ENCODE peak calls at places on chromosomes 2 and 18, in six cellular contexts. F is K562, I is A549, A is HepG2, U is endothelial cell of umbilical vein, Z is H1. G is an unnamed sample.

GRCh38 chr18:30682667-30683066 is 359.9 kb downstream of the DSC3 start:
- DNase-seq in A (no peak), U (no peak), Z (no peak), I (no peak), F (no peak), G (no peak)

GRCh38 chr2:191150451-191151314 is at the start of gene STAT4:
- DNase-seq in U (peak), Z (peak), A (no peak), F (no peak), I (peak), G (peak)

GRCh38 chr2:12881952-12882351 is 165.2 kb downstream of the TRIB2 start:
- DNase-seq in A (no peak), Z (no peak), U (no peak), F (no peak), I (no peak), G (no peak)

GRCh38 chr2:25029183-25029554 is 12.7 kb upstream of the EFR3B start:
- DNase-seq in F (no peak), I (peak), Z (no peak), A (no peak), U (no peak), G (no peak)

GRCh38 chr2:224952942-224953657 is 89.2 kb downstream of the DOCK10 start:
- DNase-seq in Z (no peak), F (no peak), A (no peak), I (no peak), U (no peak), G (no peak)

GRCh38 chr2:184053326-184053725 is 545.0 kb upstream of the ZNF804A start:
- DNase-seq in A (no peak), Z (no peak), F (no peak), U (peak), I (peak), G (no peak)

GRCh38 chr2:12202301-12202700 is 455.9 kb downstream of the LPIN1 start:
- DNase-seq in I (no peak), Z (no peak), A (no peak), U (no peak), F (no peak), G (no peak)

GRCh38 chr18:76491436-76491800 is 3.6 kb downstream of the ZNF516 start:
- DNase-seq in Z (no peak), A (peak), F (peak), I (peak), U (no peak), G (peak)

GRCh38 chr2:43034921-43035320 is 191.5 kb downstream of the ZFP36L2 start:
- DNase-seq in F (no peak), Z (no peak), I (no peak), A (no peak), U (no peak), G (no peak)

GRCh38 chr2:9441556-9441955 is 18.1 kb downstream of the CPSF3 start:
- DNase-seq in F (no peak), Z (no peak), U (no peak), I (no peak), A (no peak), G (no peak)

DNA sequence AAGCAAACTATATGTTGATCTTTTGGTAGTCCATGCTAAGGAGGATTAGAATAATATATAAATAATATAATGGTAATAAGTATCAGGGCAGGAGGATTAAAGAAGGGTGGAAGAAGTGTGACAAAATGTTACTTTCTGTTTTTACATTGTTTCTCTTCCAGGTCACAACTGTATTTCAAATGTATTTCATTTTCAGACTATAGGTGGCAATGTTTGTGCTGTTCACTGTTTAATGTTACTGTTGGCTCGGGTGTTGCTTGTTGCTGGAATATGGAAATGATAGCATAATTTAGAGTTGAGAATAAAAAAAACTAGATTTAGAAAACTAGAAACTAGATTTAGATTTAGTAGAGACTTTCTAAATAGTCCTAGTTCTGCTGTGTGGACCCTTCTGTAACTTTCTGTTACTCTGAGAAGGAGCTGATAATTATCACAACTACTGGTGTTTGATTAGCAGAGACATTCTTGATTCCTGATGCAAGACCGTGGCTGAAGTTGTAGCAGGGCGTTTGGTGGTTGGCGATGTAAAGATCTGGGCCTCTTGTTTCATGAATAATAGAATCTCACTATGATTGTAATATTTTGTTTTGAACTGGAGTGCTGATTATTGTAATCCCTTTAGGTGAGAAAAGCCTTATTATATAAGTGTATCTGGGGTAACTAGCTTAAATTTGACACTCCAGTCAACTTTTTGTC is 7.9 kb downstream of the NEDD4L start:
- DNase-seq in U (peak), I (no peak), A (no peak), Z (no peak), F (no peak), G (no peak)
- TF ChIP-seq JUN in U (no peak), I (no peak), A (no peak), Z (no peak), F (no peak), G (no peak)

DNA sequence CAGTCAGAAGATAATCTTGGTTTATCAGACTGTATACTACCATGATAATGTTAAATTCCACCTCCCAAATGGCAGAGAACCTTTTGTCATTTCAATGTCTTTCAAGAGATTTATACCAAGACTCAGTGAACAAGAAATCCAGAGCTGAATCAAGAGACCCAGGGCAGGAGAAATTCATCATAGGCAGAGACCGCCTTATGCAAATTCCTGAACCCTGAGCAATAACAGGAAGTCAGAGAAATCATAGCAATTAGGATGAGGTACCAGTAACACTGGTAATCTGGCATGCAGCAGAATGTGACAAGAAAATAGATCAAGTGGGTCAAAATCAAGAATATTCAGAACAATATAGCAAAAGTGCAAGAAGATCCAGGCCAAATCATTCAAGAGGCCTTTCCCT is 412.4 kb upstream of the LRATD1 start:
- DNase-seq in Z (no peak), A (no peak), I (no peak), U (no peak), F (no peak), G (no peak)
- TF ChIP-seq JUN in Z (no peak), A (no peak), I (no peak), U (no peak), F (no peak), G (no peak)

DNA sequence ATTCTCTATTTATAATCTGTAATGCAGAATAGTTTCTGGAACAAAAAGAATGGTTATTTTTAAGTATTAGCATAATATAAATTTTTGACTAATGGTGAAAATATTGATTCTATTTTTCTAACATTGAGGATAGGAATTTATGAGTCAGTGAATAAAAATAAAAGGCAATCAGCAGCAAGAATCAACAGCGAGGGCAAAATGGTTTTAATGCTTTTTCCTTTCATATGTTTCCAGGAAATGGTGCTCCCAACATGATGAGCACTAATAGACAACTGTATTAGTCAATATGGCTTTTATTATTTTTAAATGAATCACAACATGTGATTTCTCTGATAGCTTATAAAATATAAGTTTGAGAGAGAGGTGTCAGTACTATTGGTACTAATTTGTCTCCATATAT is 90.8 kb upstream of the TFPI start:
- DNase-seq in U (peak), I (no peak), F (no peak), Z (no peak), A (no peak), G (no peak)
- TF ChIP-seq JUN in U (peak), I (no peak), F (no peak), Z (no peak), A (no peak), G (no peak)

GRCh38 chr2:233208382-233209116 is 42.9 kb upstream of the ATG16L1 start:
- DNase-seq in A (peak), Z (no peak), I (peak), F (peak), U (no peak), G (no peak)
- TF ChIP-seq JUN in A (no peak), Z (no peak), I (no peak), F (no peak), U (no peak), G (no peak)

GRCh38 chr2:98692090-98692991 is 38.6 kb downstream of the MGAT4A start:
- DNase-seq in F (no peak), A (no peak), I (no peak), U (no peak), Z (no peak), G (no peak)

GRCh38 chr2:98696167-98696566 is 34.8 kb downstream of the MGAT4A start:
- DNase-seq in F (no peak), U (no peak), A (no peak), I (no peak), Z (no peak), G (no peak)

GRCh38 chr2:98697651-98698337 is 33.1 kb downstream of the MGAT4A start:
- DNase-seq in Z (no peak), I (no peak), U (no peak), A (no peak), F (no peak), G (no peak)

GRCh38 chr2:98691307-98691706 is 39.6 kb downstream of the MGAT4A start:
- DNase-seq in U (peak), I (no peak), F (no peak), Z (no peak), A (peak), G (no peak)

DNA sequence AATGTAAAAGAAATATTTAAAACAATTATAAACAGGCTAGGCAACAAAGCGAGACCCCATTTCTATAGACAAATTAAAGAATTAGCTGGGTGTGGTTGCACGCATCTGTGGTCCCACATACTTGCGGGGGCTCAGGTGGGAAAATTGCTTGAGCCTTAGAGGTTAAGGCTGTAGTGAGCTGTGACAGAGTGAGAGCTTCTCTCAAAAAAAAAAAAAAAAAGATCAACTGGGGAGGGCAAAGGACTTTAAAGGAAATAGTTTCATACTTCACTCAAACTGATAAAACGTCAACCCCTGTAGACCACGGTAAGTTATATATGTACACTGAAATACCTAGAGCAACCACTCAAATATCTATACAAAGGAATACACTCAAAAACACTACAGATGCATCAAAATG is 37.5 kb downstream of the MGAT4A start:
- DNase-seq in I (no peak), Z (no peak), A (no peak), F (no peak), U (no peak), G (no peak)
- TF ChIP-seq JUN in I (no peak), Z (no peak), A (no peak), F (no peak), U (no peak), G (no peak)

DNA sequence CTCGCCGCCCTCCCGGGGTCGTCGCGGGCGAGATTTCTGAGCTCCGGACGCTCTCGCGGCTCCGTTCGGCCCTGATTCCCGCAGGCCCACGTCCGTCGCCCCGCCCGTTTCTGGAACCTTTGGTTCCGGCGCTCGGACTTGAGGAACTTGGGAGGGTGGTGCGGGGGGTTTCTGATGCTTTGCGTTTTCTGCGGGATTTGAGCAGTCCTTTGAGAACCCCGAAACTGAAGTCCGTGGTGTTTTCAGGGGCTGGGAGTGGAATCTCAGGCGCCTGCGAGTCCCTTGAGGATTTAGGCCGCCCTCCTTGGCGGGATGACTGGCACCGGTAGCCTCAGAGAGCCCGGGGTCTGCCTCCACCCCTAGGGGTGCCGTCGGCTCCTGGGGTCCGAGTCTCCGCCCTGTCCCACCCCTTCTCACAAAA is 336 bp downstream of the THNSL2 start:
- DNase-seq in I (no peak), A (no peak), Z (peak), F (no peak), U (no peak), G (peak)
- TF ChIP-seq JUN in I (no peak), A (no peak), Z (no peak), F (no peak), U (no peak), G (no peak)

DNA sequence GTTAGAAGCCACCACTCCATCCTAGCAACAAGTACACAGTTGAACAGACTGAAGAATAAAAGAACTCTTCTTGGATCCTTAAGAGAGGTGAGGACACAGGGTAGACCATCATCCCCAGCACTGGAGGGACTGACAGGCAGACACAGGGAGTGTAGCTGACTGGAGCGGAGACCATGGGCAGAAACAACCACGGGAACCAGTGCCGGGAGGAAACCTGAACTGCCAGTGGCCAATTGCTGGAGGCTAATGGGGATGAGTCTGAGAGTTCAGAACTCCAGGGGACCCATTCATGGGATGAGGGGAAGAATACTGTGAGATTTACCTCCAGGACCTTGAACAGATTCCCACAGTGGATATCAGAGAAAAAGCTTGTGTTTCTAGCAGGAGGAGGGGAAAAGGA is 76.8 kb downstream of the HS6ST1 start:
- DNase-seq in I (no peak), U (no peak), A (no peak), F (no peak), Z (no peak), G (no peak)
- TF ChIP-seq JUN in I (no peak), U (no peak), A (no peak), F (no peak), Z (no peak), G (no peak)